ENCODE peak calls at places on chromosomes 1 and 21, in ten cellular contexts. F is cardiac fibroblast, V is prostate gland, E is fibroblast of lung, J is heart left ventricle, K is mucosa of descending colon, Y is esophagus squamous epithelium, N is cardiac muscle cell, T is HL-60, I is uterus. O is an unnamed sample.

GRCh38 chr1:34976384-34977209 is 8.6 kb downstream of the TMEM35B start:
- DNase-seq in F (no peak), V (no peak), E (no peak), J (no peak), K (no peak), Y (no peak), N (no peak), T (no peak), I (no peak), O (no peak)

GRCh38 chr1:197423006-197423405 is 155.0 kb downstream of the CRB1 start:
- DNase-seq in F (peak), V (no peak), E (peak), J (no peak), K (no peak), Y (no peak), N (no peak), T (no peak), I (no peak), O (no peak)

GRCh38 chr21:43287111-43287973 is 118.5 kb downstream of the CRYAA start:
- DNase-seq in F (no peak), V (no peak), E (no peak), J (no peak), K (peak), Y (no peak), N (no peak), T (no peak), I (no peak), O (no peak)

GRCh38 chr21:14879458-14879857 is 185.3 kb downstream of the NRIP1 start:
- DNase-seq in F (no peak), V (no peak), E (no peak), J (no peak), K (no peak), Y (no peak), N (no peak), T (no peak), I (no peak), O (no peak)

GRCh38 chr21:36994501-36995189 is 11.9 kb upstream of the RIPPLY3 start:
- DNase-seq in F (no peak), V (no peak), E (peak), J (no peak), K (no peak), Y (no peak), N (no peak), T (no peak), I (no peak), O (no peak)

GRCh38 chr1:210328032-210328745 is 513 bp upstream of the HHAT start:
- DNase-seq in F (no peak), V (peak), E (peak), J (peak), K (no peak), Y (no peak), N (peak), T (no peak), I (peak), O (no peak)

GRCh38 chr1:54995835-54996234 is 2.9 kb upstream of the BSND start:
- DNase-seq in F (no peak), V (no peak), E (no peak), J (no peak), K (no peak), Y (no peak), N (no peak), T (no peak), I (no peak), O (no peak)

GRCh38 chr1:220604921-220605320 is 77.0 kb downstream of the MARK1 start:
- DNase-seq in F (no peak), V (no peak), E (no peak), J (no peak), K (no peak), Y (no peak), N (no peak), T (no peak), I (no peak), O (no peak)

GRCh38 chr1:224300346-224300745 is 29.6 kb downstream of the NVL start:
- DNase-seq in F (peak), V (no peak), E (peak), J (no peak), K (no peak), Y (no peak), N (no peak), T (no peak), I (no peak), O (no peak)

GRCh38 chr1:94701796-94702439 is 118.2 kb upstream of the SLC44A3 start:
- DNase-seq in F (no peak), V (no peak), E (no peak), J (no peak), K (no peak), Y (no peak), N (no peak), T (no peak), I (no peak), O (no peak)

DNA sequence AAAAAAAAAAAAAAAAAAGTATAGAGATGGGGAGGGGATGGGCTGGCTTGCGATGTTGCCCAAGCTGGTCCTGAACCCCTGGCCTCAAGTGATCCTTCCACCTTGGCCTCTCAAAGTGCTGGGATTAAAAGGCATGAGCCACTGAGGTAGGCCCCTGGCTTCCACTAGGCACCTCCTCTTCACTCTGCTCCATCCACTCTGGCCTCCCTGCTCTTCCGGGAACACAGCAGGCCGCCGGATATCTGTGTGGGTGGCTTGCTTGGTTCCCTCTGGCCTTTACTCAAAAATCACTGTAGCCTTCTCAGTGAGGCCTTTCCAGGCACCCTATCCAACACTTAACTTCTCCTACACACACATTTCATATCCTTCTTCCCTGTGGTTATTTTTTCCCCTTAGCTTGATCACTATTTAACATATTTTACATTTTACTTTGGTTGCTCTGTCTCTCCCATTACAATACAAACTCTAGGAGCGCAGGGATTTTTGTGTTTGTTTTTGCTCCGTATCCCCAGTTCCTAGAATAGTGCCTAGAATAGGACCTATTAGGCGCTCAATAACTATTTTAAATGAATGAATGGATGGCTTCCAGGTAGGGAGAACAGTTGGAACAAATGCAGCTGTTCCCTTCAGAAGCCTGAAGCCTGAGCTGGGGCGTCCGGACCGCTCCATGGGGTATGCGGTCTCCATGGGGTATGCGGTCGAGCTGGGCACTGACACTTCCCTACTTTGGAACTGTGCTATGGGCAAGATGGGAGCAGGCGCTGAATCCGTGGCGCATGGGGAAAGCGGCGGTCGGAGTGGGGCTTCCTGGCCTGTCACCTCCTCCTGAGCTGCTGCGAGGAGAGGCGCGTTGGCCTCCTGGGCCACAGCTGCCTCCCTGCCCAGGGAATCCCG is 46.7 kb downstream of the H3-3A start:
- DNase-seq in F (peak), V (no peak), E (peak), J (peak), K (peak), Y (no peak), N (no peak), T (no peak), I (peak), O (no peak)
- H3K4me3 ChIP-seq in F (peak), V (peak), E (peak), J (peak), K (peak), Y (peak), N (peak), T (peak), I (peak), O (peak)

GRCh38 chr1:241423541-241424479 is 66.8 kb upstream of the RGS7 start:
- DNase-seq in F (peak), V (no peak), E (peak), J (no peak), K (no peak), Y (no peak), N (peak), T (no peak), I (no peak), O (no peak)
- TF ChIP-seq CTCF in F (peak), V (no peak), E (peak), J (no peak), K (no peak), Y (no peak), N (peak), T (no peak), I (no peak), O (no peak)

DNA sequence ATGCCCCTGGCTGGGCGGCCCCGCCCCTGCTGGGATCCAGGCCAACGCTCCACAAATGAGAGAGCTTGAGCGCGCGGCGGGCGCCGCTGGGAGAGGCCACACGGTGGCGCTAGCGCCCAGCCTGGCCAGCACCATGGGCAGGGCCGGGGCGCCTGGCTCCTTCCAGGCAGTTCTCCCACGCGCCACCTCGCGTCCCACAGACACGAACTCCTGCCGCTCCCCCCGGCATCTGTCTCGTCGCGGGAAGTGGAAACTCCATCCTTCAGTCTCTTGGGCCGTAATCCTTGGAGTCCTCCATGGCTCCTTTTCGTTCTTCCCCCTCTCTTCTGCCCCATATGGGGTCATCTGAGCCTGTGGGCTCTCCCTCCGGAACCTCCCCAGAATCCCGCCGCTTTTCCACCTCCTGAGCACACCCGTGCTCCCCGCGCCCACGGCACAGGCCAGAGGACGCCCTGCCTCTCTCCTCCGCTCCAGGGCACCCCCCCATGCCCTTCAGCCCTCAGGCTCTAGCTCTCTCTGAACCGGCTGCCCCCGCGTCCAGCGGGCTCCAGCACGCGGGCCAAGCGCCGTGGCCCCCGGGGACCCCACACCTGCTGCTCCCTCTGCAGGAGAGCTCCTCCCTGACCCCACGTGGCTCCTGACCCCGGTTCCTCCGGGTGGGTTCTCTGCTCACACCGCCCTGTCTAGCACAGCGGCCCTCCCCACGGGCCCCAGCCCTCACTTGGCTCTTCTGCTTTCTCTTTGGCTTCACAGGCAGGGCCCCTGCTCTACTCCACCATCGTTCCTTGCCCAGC is 31.9 kb upstream of the EDN2 start:
- DNase-seq in F (peak), V (peak), E (peak), J (peak), K (peak), Y (no peak), N (peak), T (peak), I (peak), O (no peak)
- H3K4me3 ChIP-seq in F (peak), V (peak), E (peak), J (peak), K (no peak), Y (peak), N (no peak), T (peak), I (peak), O (peak)

GRCh38 chr21:41378849-41379248 is 17.0 kb downstream of the MX2 start:
- DNase-seq in F (no peak), V (no peak), E (no peak), J (no peak), K (peak), Y (no peak), N (no peak), T (no peak), I (peak), O (no peak)
- TF ChIP-seq CTCF in F (no peak), V (no peak), E (no peak), J (no peak), K (no peak), Y (no peak), N (no peak), T (no peak), I (no peak), O (no peak)

DNA sequence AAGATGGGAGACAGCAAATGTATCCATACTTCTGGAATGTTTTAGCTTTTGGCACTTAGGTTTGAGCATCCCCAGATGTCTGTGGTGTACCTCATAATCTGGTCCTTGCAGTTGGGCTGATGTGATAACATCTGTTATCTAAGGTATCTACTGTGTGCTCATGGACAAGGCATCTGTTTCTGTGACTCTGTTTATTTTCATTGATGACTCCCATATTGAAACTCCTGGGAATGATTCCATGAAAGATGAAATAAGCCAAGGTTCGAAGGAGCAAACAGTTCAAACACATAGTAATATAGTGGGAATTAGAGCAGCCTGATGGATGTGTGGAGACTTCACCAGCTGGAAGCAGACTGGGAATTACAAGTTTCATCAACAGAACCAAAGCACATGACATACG is 20.7 kb upstream of the TRIM45 start:
- DNase-seq in F (peak), V (no peak), E (peak), J (no peak), K (no peak), Y (no peak), N (no peak), T (no peak), I (no peak), O (no peak)
- H3K4me3 ChIP-seq in F (no peak), V (no peak), E (no peak), J (no peak), K (no peak), Y (no peak), N (no peak), T (no peak), I (no peak), O (no peak)

GRCh38 chr1:29120955-29121485 is 2.7 kb downstream of the TMEM200B start:
- DNase-seq in F (peak), V (no peak), E (peak), J (peak), K (peak), Y (no peak), N (peak), T (peak), I (peak), O (no peak)
- TF ChIP-seq CTCF in F (peak), V (peak), E (peak), J (peak), K (peak), Y (peak), N (peak), T (peak), I (peak), O (peak)

DNA sequence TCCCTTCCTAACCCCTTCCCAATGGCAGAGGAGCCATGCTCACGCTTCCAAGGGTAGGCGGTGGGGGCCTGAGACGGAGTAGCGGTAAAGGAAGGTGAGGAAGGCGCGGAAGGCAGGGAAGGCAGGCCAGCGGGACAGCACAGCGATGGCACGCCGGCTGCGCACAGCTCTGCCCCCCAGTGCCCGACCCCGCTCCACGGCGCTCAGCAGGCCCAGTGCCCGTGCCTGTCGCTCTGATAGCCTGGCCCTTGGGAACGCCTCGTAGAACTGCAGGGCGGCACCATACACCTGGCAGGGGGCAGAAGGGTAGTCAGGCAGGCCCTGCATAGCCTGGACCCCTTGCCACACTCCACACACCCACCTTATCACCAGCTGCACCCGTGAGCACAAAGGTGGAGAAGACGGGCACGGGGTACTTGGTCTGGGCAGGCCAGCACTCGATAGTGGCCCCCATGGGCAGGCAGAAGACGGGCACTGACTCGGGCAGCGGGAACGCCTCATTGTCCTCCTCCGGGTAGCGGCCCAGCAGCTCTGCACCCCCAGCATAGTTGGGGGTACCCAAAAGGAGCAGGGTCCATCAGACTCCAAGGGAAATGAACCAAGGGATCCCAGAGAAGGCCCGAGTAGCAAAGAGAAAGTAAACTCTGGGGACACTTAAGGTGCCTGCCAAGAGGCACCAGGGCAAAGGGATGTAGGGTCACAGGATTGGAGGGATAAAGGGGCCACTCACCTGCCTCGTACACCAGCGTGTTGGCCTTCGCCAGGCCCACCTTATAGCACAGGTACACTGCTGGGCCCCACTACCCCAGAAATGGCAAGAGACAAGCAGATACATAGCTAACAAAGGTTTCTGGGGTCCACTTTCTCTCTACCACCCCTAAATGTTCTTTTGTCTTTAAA is 4.4 kb downstream of the DENND4B start:
- DNase-seq in F (no peak), V (no peak), E (no peak), J (no peak), K (no peak), Y (no peak), N (no peak), T (no peak), I (no peak), O (no peak)
- H3K4me3 ChIP-seq in F (no peak), V (no peak), E (no peak), J (no peak), K (no peak), Y (no peak), N (no peak), T (no peak), I (no peak), O (no peak)

O was measured in GM12864.